ENCODE peak calls at places on chromosomes 3 and 15, in nine cellular contexts. One of them, this sample, is unnamed.

GRCh38 chr15:77014137-77015081 is 19.5 kb downstream of the PSTPIP1 start:
- DNase-seq in fibroblast of lung: no peak
- DNase-seq in heart left ventricle: peak; percentile 62
- DNase-seq in PC-9: no peak
- DNase-seq in lung: no peak
- DNase-seq in neural progenitor cell: no peak
- DNase-seq in mammary epithelial cell: no peak
- DNase-seq in IMR-90: no peak
- DNase-seq in ovary: no peak
- DNase-seq in this sample: no peak

GRCh38 chr3:184524981-184525336 is 36.6 kb upstream of the EPHB3 start:
- DNase-seq in fibroblast of lung: no peak
- DNase-seq in heart left ventricle: no peak
- DNase-seq in PC-9: no peak
- DNase-seq in lung: no peak
- DNase-seq in neural progenitor cell: no peak
- DNase-seq in mammary epithelial cell: peak; percentile 17
- DNase-seq in IMR-90: no peak
- DNase-seq in ovary: no peak
- DNase-seq in this sample: no peak

GRCh38 chr3:149152420-149152819 is 23.0 kb downstream of the HPS3 start:
- DNase-seq in fibroblast of lung: peak; percentile 19
- DNase-seq in heart left ventricle: no peak
- DNase-seq in PC-9: no peak
- DNase-seq in lung: no peak
- DNase-seq in neural progenitor cell: no peak
- DNase-seq in mammary epithelial cell: peak; percentile 85
- DNase-seq in IMR-90: peak; percentile 69
- DNase-seq in ovary: no peak
- DNase-seq in this sample: no peak

GRCh38 chr15:43939070-43939469 is 112.3 kb downstream of the WDR76 start:
- DNase-seq in fibroblast of lung: peak; percentile 42
- DNase-seq in heart left ventricle: no peak
- DNase-seq in PC-9: peak; percentile 29
- DNase-seq in lung: no peak
- DNase-seq in neural progenitor cell: no peak
- DNase-seq in mammary epithelial cell: no peak
- DNase-seq in IMR-90: peak; percentile 33
- DNase-seq in ovary: no peak
- DNase-seq in this sample: no peak

GRCh38 chr3:58287354-58287753 is 18.7 kb upstream of the RPP14 start:
- DNase-seq in fibroblast of lung: no peak
- DNase-seq in heart left ventricle: no peak
- DNase-seq in PC-9: no peak
- DNase-seq in lung: no peak
- DNase-seq in neural progenitor cell: no peak
- DNase-seq in mammary epithelial cell: no peak
- DNase-seq in IMR-90: no peak
- DNase-seq in ovary: no peak
- DNase-seq in this sample: no peak

GRCh38 chr3:49131040-49131439 is 1.8 kb downstream of the LAMB2 start:
- DNase-seq in fibroblast of lung: no peak
- DNase-seq in heart left ventricle: peak; percentile 51
- DNase-seq in PC-9: no peak
- DNase-seq in lung: no peak
- DNase-seq in neural progenitor cell: no peak
- DNase-seq in mammary epithelial cell: no peak
- DNase-seq in IMR-90: no peak
- DNase-seq in ovary: no peak
- DNase-seq in this sample: no peak

GRCh38 chr3:70999730-71000129 is 583.8 kb downstream of the FOXP1 start:
- DNase-seq in fibroblast of lung: peak; percentile 86
- DNase-seq in heart left ventricle: no peak
- DNase-seq in PC-9: peak; percentile 3
- DNase-seq in lung: no peak
- DNase-seq in neural progenitor cell: no peak
- DNase-seq in mammary epithelial cell: peak; percentile 56
- DNase-seq in IMR-90: peak; percentile 82
- DNase-seq in ovary: no peak
- DNase-seq in this sample: no peak

GRCh38 chr3:69236808-69237707 is 114.7 kb upstream of the LMOD3 start:
- DNase-seq in fibroblast of lung: no peak
- DNase-seq in heart left ventricle: no peak
- DNase-seq in PC-9: peak; percentile 28
- DNase-seq in lung: no peak
- DNase-seq in neural progenitor cell: no peak
- DNase-seq in mammary epithelial cell: no peak
- DNase-seq in IMR-90: no peak
- DNase-seq in ovary: no peak
- DNase-seq in this sample: no peak

GRCh38 chr3:48143977-48144376 is 44.2 kb downstream of the CDC25A start:
- DNase-seq in fibroblast of lung: no peak
- DNase-seq in heart left ventricle: no peak
- DNase-seq in PC-9: no peak
- DNase-seq in lung: no peak
- DNase-seq in neural progenitor cell: no peak
- DNase-seq in mammary epithelial cell: no peak
- DNase-seq in IMR-90: no peak
- DNase-seq in ovary: no peak
- DNase-seq in this sample: no peak

DNA sequence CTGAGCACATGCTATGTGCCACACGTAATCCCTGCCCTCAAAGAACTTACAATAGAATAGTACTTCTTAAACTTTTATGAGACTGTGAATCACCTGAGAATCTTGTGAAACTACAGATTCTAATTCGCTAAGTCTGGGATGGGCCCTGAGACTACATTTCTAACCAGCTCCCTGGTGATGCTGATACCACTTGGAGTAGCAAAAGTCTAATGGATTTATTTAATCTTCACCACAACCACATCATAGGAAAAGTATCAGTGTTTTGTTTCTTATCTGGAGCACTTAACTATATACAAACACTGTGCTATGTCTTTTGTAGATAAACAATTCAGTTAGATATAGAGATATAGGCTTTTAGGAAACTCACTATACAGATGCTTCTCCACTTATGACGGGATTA is 23.8 kb upstream of the TCF12 start:
- DNase-seq in fibroblast of lung: no peak
- DNase-seq in heart left ventricle: no peak
- DNase-seq in PC-9: no peak
- DNase-seq in lung: no peak
- DNase-seq in neural progenitor cell: no peak
- DNase-seq in mammary epithelial cell: no peak
- DNase-seq in IMR-90: no peak
- DNase-seq in ovary: no peak
- DNase-seq in this sample: no peak
- H3K27ac ChIP-seq in fibroblast of lung: no peak overlapping the region
- H3K27ac ChIP-seq in heart left ventricle: no peak overlapping the region
- H3K27ac ChIP-seq in PC-9: no peak overlapping the region
- H3K27ac ChIP-seq in lung: no peak overlapping the region
- H3K27ac ChIP-seq in neural progenitor cell: no peak overlapping the region
- H3K27ac ChIP-seq in mammary epithelial cell: no peak overlapping the region
- H3K27ac ChIP-seq in IMR-90: no peak overlapping the region
- H3K27ac ChIP-seq in ovary: no peak overlapping the region
- H3K27ac ChIP-seq in this sample: no peak overlapping the region

GRCh38 chr3:130345487-130346079 is at the start of gene COL6A5:
- DNase-seq in fibroblast of lung: peak; percentile 31
- DNase-seq in heart left ventricle: no peak
- DNase-seq in PC-9: no peak
- DNase-seq in lung: peak; percentile 35
- DNase-seq in neural progenitor cell: peak; percentile 66
- DNase-seq in mammary epithelial cell: no peak
- DNase-seq in IMR-90: no peak
- DNase-seq in ovary: no peak
- DNase-seq in this sample: no peak
- H3K4me3 ChIP-seq in fibroblast of lung: no peak within 1 kb of the TSS
- H3K4me3 ChIP-seq in heart left ventricle: no peak within 1 kb of the TSS
- H3K4me3 ChIP-seq in PC-9: no peak within 1 kb of the TSS
- H3K4me3 ChIP-seq in lung: no peak within 1 kb of the TSS
- H3K4me3 ChIP-seq in neural progenitor cell: peak within 1 kb of the TSS; percentile 36
- H3K4me3 ChIP-seq in mammary epithelial cell: no peak within 1 kb of the TSS
- H3K4me3 ChIP-seq in IMR-90: no peak within 1 kb of the TSS
- H3K4me3 ChIP-seq in ovary: no peak within 1 kb of the TSS
- H3K4me3 ChIP-seq in this sample: no peak within 1 kb of the TSS

DNA sequence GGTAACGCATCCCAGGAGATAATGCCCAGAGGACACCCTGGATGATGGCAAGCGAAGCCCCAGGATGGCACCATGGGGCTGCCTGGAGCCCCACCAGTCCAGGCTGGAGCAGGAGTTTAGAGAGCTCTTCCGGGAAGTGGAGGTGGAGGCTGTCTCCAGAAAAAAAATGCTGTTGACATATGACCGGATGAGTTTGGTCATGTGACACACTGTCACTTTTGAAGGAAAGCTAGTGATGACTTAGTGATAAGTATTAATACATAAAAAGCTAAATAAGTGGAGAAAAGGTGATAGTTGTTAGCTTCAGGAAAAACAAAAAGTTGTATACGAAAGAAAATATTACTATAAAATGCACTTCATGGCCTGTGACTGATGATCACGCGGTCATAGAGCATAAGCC is 20.0 kb upstream of the MYZAP start:
- DNase-seq in fibroblast of lung: no peak
- DNase-seq in heart left ventricle: no peak
- DNase-seq in PC-9: no peak
- DNase-seq in lung: no peak
- DNase-seq in neural progenitor cell: no peak
- DNase-seq in mammary epithelial cell: no peak
- DNase-seq in IMR-90: no peak
- DNase-seq in ovary: no peak
- DNase-seq in this sample: no peak
- TF ChIP-seq CTCF in fibroblast of lung: no peak
- TF ChIP-seq CTCF in heart left ventricle: no peak
- TF ChIP-seq CTCF in PC-9: no peak
- TF ChIP-seq CTCF in lung: no peak
- TF ChIP-seq CTCF in neural progenitor cell: no peak
- TF ChIP-seq CTCF in mammary epithelial cell: no peak
- TF ChIP-seq CTCF in IMR-90: no peak
- TF ChIP-seq CTCF in ovary: no peak
- TF ChIP-seq CTCF in this sample: no peak

DNA sequence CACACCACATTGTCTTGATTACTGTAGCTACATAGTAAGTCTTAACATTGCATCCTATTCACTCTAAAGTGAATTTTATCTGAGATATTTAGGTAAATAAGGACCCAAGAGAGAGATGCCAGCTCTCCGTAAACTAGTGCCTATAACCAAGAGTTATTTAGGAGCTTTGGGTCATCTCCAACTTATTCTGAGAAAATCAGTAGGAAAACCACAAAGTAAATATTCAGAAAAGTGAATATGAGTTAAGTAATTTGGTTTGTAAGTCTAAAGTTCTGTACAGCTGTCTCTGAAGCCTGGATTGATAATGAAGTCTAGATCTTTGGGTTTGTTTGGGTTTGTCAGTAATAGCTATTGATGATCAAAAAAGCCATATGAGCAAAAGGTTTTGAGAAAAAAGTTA is 120.0 kb downstream of the FNDC3B start:
- DNase-seq in fibroblast of lung: peak; percentile 54
- DNase-seq in heart left ventricle: no peak
- DNase-seq in PC-9: no peak
- DNase-seq in lung: no peak
- DNase-seq in neural progenitor cell: no peak
- DNase-seq in mammary epithelial cell: no peak
- DNase-seq in IMR-90: peak; percentile 49
- DNase-seq in ovary: no peak
- DNase-seq in this sample: no peak
- H3K27ac ChIP-seq in fibroblast of lung: no peak overlapping the region
- H3K27ac ChIP-seq in heart left ventricle: no peak overlapping the region
- H3K27ac ChIP-seq in PC-9: peak overlapping the region; percentile 4
- H3K27ac ChIP-seq in lung: no peak overlapping the region
- H3K27ac ChIP-seq in neural progenitor cell: no peak overlapping the region
- H3K27ac ChIP-seq in mammary epithelial cell: no peak overlapping the region
- H3K27ac ChIP-seq in IMR-90: no peak overlapping the region
- H3K27ac ChIP-seq in ovary: no peak overlapping the region
- H3K27ac ChIP-seq in this sample: no peak overlapping the region

DNA sequence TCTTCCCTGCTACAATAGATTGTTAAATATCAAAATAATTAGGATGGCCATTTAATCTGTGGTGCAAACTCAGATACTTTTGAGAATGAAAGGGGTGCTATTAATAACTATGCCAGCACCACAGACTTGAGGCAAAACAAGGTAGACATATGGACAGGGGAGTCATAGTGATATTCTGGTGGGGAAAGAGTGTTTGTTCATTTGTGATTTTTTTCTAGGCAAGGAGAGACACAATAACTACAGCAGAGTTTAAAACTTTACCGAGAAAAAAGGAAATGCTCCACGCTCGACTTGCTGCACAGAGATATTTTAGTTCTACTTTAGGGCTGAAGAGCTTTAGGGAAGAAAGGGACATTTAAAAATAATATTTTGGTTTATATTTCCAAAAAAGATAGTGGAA is 611.2 kb upstream of the GRM7 start:
- DNase-seq in fibroblast of lung: no peak
- DNase-seq in heart left ventricle: no peak
- DNase-seq in PC-9: no peak
- DNase-seq in lung: no peak
- DNase-seq in neural progenitor cell: no peak
- DNase-seq in mammary epithelial cell: no peak
- DNase-seq in IMR-90: no peak
- DNase-seq in ovary: no peak
- DNase-seq in this sample: no peak
- H3K4me3 ChIP-seq in fibroblast of lung: no peak overlapping the region
- H3K4me3 ChIP-seq in heart left ventricle: no peak overlapping the region
- H3K4me3 ChIP-seq in PC-9: no peak overlapping the region
- H3K4me3 ChIP-seq in lung: no peak overlapping the region
- H3K4me3 ChIP-seq in neural progenitor cell: no peak overlapping the region
- H3K4me3 ChIP-seq in mammary epithelial cell: no peak overlapping the region
- H3K4me3 ChIP-seq in IMR-90: no peak overlapping the region
- H3K4me3 ChIP-seq in ovary: no peak overlapping the region
- H3K4me3 ChIP-seq in this sample: no peak overlapping the region

This sample was measured in CD8-positive, alpha-beta T cell.